ENCODE peak calls at places on chromosomes 4 and X, in eight cellular contexts. T, K, X, S, D, F, O and P are unnamed samples. For H3K4me1, the result is how much of the 10 kb centered on the place peaks cover.

GRCh38 chr4:7844247-7844991 is 95.2 kb downstream of the AFAP1 start:
- DNase-seq in T (peak), X (peak), D (peak), K (peak), O (peak), S (no peak), F (peak), P (peak)

GRCh38 chrX:1336331-1337143 is at the start of gene IL3RA:
- DNase-seq in K (no peak), O (no peak), X (no peak), S (no peak), T (no peak), F (no peak), D (no peak), P (no peak)

GRCh38 chr4:5211274-5211852 is 160.1 kb downstream of the STK32B start:
- DNase-seq in O (no peak), D (no peak), X (no peak), F (no peak), T (no peak), K (no peak), S (no peak), P (no peak)

GRCh38 chrX:154378799-154379568 is at the start of gene EMD:
- DNase-seq in X (peak), T (peak), F (peak), O (peak), S (peak), K (peak), D (peak), P (peak)

GRCh38 chr4:40294339-40294738 is 40.8 kb upstream of the CHRNA9 start:
- DNase-seq in S (no peak), D (no peak), F (no peak), K (no peak), O (no peak), X (no peak), T (no peak), P (no peak)

GRCh38 chr4:5711479-5712184 is 631 bp downstream of the EVC start:
- DNase-seq in S (no peak), D (peak), O (no peak), T (peak), X (peak), K (peak), F (peak), P (no peak)

GRCh38 chr4:98932539-98932938 is 3.6 kb upstream of the EIF4E start:
- DNase-seq in X (peak), F (no peak), T (no peak), K (no peak), S (no peak), D (no peak), O (no peak), P (no peak)

GRCh38 chr4:47531241-47531953 is 46.3 kb downstream of the ATP10D start:
- DNase-seq in K (no peak), T (no peak), X (peak), S (no peak), O (peak), D (peak), F (no peak), P (peak)

GRCh38 chr4:6008092-6008551 is 10.1 kb downstream of the C4orf50 start:
- DNase-seq in K (peak), T (peak), F (no peak), X (peak), O (no peak), D (no peak), S (no peak), P (no peak)

GRCh38 chrX:149570668-149571067 is 16.6 kb downstream of the MAGEA9B start:
- DNase-seq in F (no peak), S (no peak), K (no peak), T (no peak), O (no peak), X (peak), D (no peak), P (no peak)

GRCh38 chrX:12950851-12951589 is 23.9 kb upstream of the TMSB4X start:
- DNase-seq in X (no peak), D (peak), K (peak), F (no peak), T (peak), O (peak), S (no peak), P (no peak)

GRCh38 chrX:13373807-13374187 is 53.9 kb upstream of the ATXN3L start:
- DNase-seq in K (no peak), F (no peak), X (peak), S (no peak), O (no peak), T (no peak), D (no peak), P (no peak)

GRCh38 chrX:15310117-15310516 is 5.3 kb downstream of the ASB11 start:
- DNase-seq in D (no peak), T (no peak), F (no peak), X (no peak), K (no peak), O (no peak), S (no peak), P (no peak)

GRCh38 chrX:19852014-19853005 is 35.1 kb downstream of the SH3KBP1 start:
- DNase-seq in O (no peak), X (peak), S (no peak), D (peak), K (no peak), F (peak), T (no peak), P (no peak)

GRCh38 chrX:116409224-116409623 is 27.2 kb upstream of the SLC6A14 start:
- DNase-seq in T (no peak), F (no peak), S (no peak), O (no peak), D (no peak), K (no peak), X (no peak), P (no peak)

GRCh38 chrX:115690554-115691216 is 129.7 kb downstream of the PLS3 start:
- DNase-seq in T (peak), O (peak), X (peak), K (peak), F (no peak), S (no peak), D (peak), P (no peak)

GRCh38 chr4:121675715-121676114 is 21.1 kb downstream of the ANXA5 start:
- DNase-seq in X (no peak), T (no peak), F (no peak), S (no peak), D (peak), K (no peak), O (no peak), P (no peak)

GRCh38 chrX:110022555-110023448 is 19.9 kb downstream of the TMEM164 start:
- DNase-seq in X (no peak), K (no peak), O (no peak), F (no peak), S (no peak), D (no peak), T (no peak), P (no peak)

GRCh38 chr4:168781884-168782283 is 228.2 kb downstream of the CBR4 start:
- DNase-seq in T (no peak), F (no peak), D (no peak), K (no peak), O (no peak), S (no peak), X (peak), P (no peak)

GRCh38 chr4:129598582-129598981 is 502.6 kb downstream of the C4orf33 start:
- DNase-seq in K (no peak), X (no peak), T (no peak), O (no peak), F (no peak), D (no peak), S (no peak), P (no peak)

GRCh38 chr4:157220026-157220881 is at the start of gene GRIA2:
- DNase-seq in X (peak), S (no peak), F (no peak), D (peak), K (peak), T (peak), O (no peak), P (no peak)

GRCh38 chrX:71159335-71159734 is 14.7 kb downstream of the NLGN3 start:
- DNase-seq in F (no peak), O (no peak), T (no peak), K (no peak), S (no peak), D (no peak), X (no peak), P (no peak)

GRCh38 chr4:5789141-5789540 is 78.1 kb downstream of the EVC start:
- DNase-seq in O (no peak), S (no peak), X (no peak), F (no peak), K (no peak), T (peak), D (no peak), P (no peak)

GRCh38 chr4:24260922-24261581 is 323.3 kb downstream of the DHX15 start:
- DNase-seq in F (no peak), T (no peak), K (no peak), S (no peak), X (no peak), D (no peak), O (no peak), P (no peak)

GRCh38 chr4:41531561-41532245 is 6.3 kb upstream of the LIMCH1 start:
- DNase-seq in D (no peak), K (no peak), O (no peak), S (no peak), F (no peak), X (no peak), T (no peak), P (no peak)

GRCh38 chr4:186146443-186146842 is 41.9 kb downstream of the FAM149A start:
- DNase-seq in F (no peak), K (no peak), S (no peak), O (no peak), X (no peak), D (no peak), T (no peak), P (no peak)

GRCh38 chrX:114178126-114178525 is 405.8 kb upstream of the HTR2C start:
- DNase-seq in X (no peak), D (no peak), F (no peak), O (no peak), S (no peak), K (no peak), T (no peak), P (no peak)

GRCh38 chr4:32624943-32625603 is 1904.9 kb downstream of the PCDH7 start:
- DNase-seq in S (no peak), K (no peak), X (no peak), T (no peak), O (no peak), D (no peak), F (no peak), P (no peak)

GRCh38 chr4:113675731-113676707 is 85.5 kb downstream of the CAMK2D start:
- DNase-seq in S (no peak), K (no peak), F (no peak), O (no peak), X (no peak), T (no peak), D (peak), P (no peak)
- H3K4me1 ChIP-seq in S (under half), K (under half), F (half or more), O (under half), X (under half), T (under half), D (under half), P (under half)

GRCh38 chr4:81627617-81628016 is 155.9 kb upstream of the RASGEF1B start:
- DNase-seq in D (peak), T (no peak), O (no peak), X (no peak), F (no peak), S (no peak), K (no peak), P (no peak)
- H3K4me1 ChIP-seq in D (half or more), T (under half), O (under half), X (under half), F (under half), S (under half), K (under half), P (under half)

GRCh38 chr4:76993787-76994641 is 44.5 kb downstream of the SEPTIN11 start:
- DNase-seq in S (no peak), F (no peak), O (peak), T (no peak), K (no peak), D (no peak), X (no peak), P (peak)
- H3K4me1 ChIP-seq in S (under half), F (under half), O (under half), T (under half), K (under half), D (under half), X (under half), P (under half)

DNA sequence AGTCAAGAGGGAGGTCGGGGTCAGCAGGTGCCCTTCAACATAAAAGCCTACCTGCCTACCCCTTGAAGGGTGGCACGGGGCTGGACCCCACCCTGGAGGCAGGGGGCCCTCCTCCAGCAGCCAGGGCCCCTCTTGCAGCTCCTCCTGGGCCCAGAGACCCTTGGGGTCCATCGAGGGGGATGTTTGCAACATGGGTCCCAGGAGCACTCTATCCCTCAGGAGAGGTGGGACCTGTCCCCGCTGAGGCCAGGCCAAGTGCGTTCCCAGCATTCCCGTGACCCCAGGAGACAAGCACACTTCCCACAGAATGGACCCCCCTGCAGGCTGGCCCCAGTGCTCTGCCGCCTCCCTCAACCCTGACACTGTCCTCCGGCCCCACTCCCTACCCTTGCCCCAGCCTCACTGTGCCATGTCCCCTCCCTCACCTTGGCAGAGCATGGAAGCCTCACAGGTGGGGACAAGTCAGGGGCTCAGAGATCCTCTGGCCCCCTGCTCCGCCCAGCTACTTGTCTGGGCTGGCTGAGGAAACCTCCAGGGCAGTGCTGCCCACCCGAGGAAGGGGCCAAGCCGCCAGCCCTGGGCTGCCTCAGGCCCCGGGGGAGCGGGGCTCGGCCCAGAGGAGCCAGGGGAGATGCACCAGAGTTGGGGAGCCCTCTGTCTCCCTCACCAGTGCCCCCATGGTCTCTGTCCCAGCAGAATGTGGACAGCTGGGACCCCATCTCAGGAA is 2.2 kb downstream of the MXD4 start:
- DNase-seq in T (no peak), S (no peak), K (no peak), D (no peak), F (peak), X (no peak), O (no peak), P (no peak)
- H3K4me1 ChIP-seq in T (under half), S (half or more), K (under half), D (under half), F (half or more), X (under half), O (under half), P (under half)

DNA sequence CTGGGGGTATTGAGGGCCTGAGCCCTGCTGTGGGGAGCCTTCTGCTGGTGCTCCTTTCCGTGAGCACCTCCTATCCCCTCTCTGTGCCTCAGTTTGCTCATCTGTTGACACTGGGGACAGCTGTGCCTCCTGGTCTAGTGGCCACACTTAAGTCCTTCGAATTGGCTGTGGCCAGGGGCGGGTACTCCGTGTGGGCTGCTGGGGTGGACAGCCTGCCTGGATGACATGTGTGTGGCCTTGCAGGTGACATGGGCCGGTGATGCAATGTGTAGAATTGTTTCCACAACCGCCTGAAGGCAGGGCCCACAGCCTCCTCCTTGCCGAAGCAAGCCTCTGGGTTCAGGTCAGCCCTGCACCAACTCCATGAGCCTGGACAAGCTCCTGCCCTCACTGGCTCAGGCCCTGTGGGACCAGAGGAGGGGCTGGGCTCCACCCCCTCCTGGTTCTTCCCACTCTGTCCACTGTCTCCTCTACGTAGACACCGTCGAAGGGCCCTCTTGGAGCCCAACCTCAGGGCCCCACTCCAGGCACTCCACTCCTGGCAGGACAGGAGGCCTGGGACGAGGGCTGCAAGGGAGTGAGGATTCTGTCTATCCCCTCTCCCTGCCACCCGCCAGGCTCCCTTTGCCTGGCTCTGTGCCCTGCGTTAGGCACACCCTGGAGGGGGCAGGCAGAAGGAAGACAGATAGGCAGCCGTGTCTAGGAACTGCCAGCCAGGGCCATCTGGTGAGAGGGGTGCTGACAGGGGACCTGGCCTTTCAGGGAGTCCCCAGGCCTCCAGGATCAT is 1.2 kb downstream of the SH3BP2 start:
- DNase-seq in O (no peak), F (peak), T (peak), X (no peak), S (no peak), K (no peak), D (peak), P (no peak)
- H3K4me1 ChIP-seq in O (under half), F (half or more), T (under half), X (under half), S (half or more), K (half or more), D (half or more), P (under half)

GRCh38 chr4:94469221-94469784 is 17.6 kb downstream of the PDLIM5 start:
- DNase-seq in D (no peak), K (no peak), F (no peak), T (no peak), X (no peak), S (no peak), O (no peak), P (no peak)
- H3K4me1 ChIP-seq in D (half or more), K (under half), F (half or more), T (under half), X (under half), S (under half), O (under half), P (under half)

DNA sequence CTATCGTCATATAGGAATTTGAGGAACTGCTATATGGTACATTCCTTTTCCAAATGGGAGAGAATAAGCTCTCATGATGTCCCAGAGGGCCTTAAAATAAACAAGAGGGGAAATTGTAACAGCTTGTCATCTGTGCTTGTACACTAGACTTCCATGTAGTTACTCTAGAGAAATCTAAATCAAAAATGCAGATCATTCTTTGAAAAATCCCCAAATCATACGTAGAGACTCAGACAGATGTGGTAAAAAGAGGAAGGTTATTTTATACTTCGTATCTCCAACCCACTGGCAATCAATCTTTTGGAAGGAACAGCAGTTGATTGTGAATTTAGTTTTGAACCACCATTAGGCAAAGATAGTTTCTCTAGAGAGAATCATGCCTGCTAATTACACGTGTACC is 26.1 kb downstream of the GPR174 start:
- DNase-seq in X (no peak), D (no peak), K (no peak), O (no peak), T (no peak), S (no peak), F (no peak), P (no peak)
- H3K4me1 ChIP-seq in X (under half), D (under half), K (under half), O (half or more), T (under half), S (under half), F (under half), P (under half)

DNA sequence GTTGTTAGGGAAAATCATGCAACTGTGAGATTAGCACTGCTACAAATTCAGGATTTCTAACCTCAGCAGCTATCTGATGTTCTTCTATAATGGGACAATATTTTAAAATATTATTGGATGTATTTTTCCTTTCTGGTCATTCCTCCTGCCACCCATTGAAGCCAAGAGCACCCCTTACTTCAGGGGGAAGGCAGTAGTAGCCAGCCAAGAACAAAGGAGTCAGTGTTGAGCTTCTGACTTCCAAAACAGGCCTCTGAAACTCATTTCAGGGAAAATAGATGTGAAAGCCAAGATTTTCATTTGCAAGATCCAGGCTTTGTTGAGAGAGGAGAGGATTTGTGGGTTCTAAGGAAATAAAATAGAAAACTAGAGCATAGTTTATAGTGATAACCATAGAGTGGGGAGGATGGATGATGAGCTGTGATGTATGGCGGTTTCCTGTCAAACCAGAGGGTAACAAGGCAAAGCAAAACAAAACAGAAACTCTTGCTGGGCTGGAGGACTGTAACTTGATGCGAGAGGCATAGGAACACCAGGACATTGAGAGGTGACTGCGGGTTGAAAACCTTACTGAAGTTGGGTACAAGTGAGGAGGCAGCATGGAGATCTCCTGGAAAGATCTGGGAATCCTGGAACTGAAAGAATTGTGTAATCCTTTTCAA is 173.7 kb upstream of the LEF1 start:
- DNase-seq in T (no peak), D (no peak), F (no peak), X (no peak), S (no peak), O (peak), K (no peak), P (no peak)
- H3K4me1 ChIP-seq in T (under half), D (under half), F (under half), X (under half), S (under half), O (under half), K (under half), P (under half)